ENCODE peak calls at places on chromosomes 16 and 17, in ten cellular contexts. R is NCI-H1092; T is stimulated activated CD4-positive, alpha-beta T cell treated with anti-CD3 and anti-CD28 coated beads, Interleukin-4, amount 100 ng/mL, for 4 hours; K is COR-L47; A is HTR-8/SVneo; V is LHCN-M2; U is RWPE1; Z is cardiac fibroblast; Q is HCEC 1CT; E is activated CD4-positive, alpha-beta T cell treated with anti-CD3 and anti-CD28 coated beads, Interleukin-2, amount 50 U/mL, for 1 hour. X is an unnamed sample.

GRCh38 chr17:39927928-39928867 is 666 bp downstream of the LRRC3C start:
- DNase-seq in V (no peak), U (no peak), A (no peak), R (no peak), Q (no peak), K (no peak), E (no peak), Z (peak), T (no peak), X (no peak)

GRCh38 chr16:57952909-57953308 is 18.0 kb downstream of the CNGB1 start:
- DNase-seq in E (no peak), V (no peak), R (no peak), T (no peak), A (no peak), U (no peak), K (no peak), Z (no peak), Q (no peak), X (no peak)

GRCh38 chr16:2450535-2450934 is 9.4 kb upstream of the TEDC2 start:
- DNase-seq in A (no peak), Z (no peak), T (no peak), E (no peak), R (no peak), U (no peak), Q (no peak), K (no peak), V (no peak), X (no peak)

GRCh38 chr16:67939507-67940435 is 3.1 kb upstream of the PSMB10 start:
- DNase-seq in V (no peak), Z (no peak), U (no peak), E (peak), A (no peak), Q (no peak), T (peak), K (no peak), R (no peak), X (no peak)

GRCh38 chr16:73447850-73448249 is 399.9 kb upstream of the ZFHX3 start:
- DNase-seq in K (no peak), E (no peak), T (no peak), Q (no peak), V (no peak), Z (no peak), R (no peak), A (no peak), U (no peak), X (no peak)

GRCh38 chr16:24635900-24636610 is 93.4 kb upstream of the TNRC6A start:
- DNase-seq in Q (peak), Z (peak), V (peak), K (peak), R (peak), A (peak), T (no peak), E (no peak), U (peak), X (peak)

GRCh38 chr16:67542464-67542863 is 13.8 kb downstream of the RIPOR1 start:
- DNase-seq in U (peak), Q (peak), R (no peak), K (no peak), Z (peak), A (peak), V (peak), T (peak), E (peak), X (peak)

GRCh38 chr17:78896091-78896833 is 6.7 kb downstream of the CEP295NL start:
- DNase-seq in E (no peak), T (no peak), Q (no peak), V (peak), A (no peak), R (no peak), Z (no peak), U (no peak), K (no peak), X (no peak)

GRCh38 chr16:2339521-2340484 is 725 bp downstream of the ABCA3 start:
- DNase-seq in Q (no peak), T (peak), Z (peak), V (no peak), K (peak), U (peak), A (peak), R (peak), E (peak), X (no peak)

GRCh38 chr17:52134641-52135040 is 23.9 kb downstream of the CA10 start:
- DNase-seq in U (no peak), K (no peak), Q (no peak), V (peak), E (no peak), R (no peak), Z (no peak), T (no peak), A (no peak), X (no peak)

GRCh38 chr16:2026461-2027023 is at the start of gene NHERF2:
- DNase-seq in A (no peak), U (peak), V (no peak), E (no peak), Q (no peak), T (no peak), R (no peak), Z (no peak), K (no peak), X (peak)

GRCh38 chr17:73969956-73970355 is 233.5 kb upstream of the RPL38 start:
- DNase-seq in Q (no peak), Z (no peak), U (peak), E (no peak), T (no peak), V (no peak), K (no peak), A (no peak), R (no peak), X (no peak)

GRCh38 chr16:67718668-67719047 is 458 bp downstream of the GFOD2 start:
- DNase-seq in V (peak), Q (no peak), K (no peak), Z (no peak), R (no peak), U (no peak), E (no peak), A (no peak), T (peak), X (no peak)

GRCh38 chr17:17757944-17758343 is 76.7 kb downstream of the RAI1 start:
- DNase-seq in Q (no peak), U (no peak), Z (no peak), R (peak), A (no peak), K (peak), T (no peak), V (no peak), E (no peak), X (no peak)

GRCh38 chr16:72043058-72043457 is 11.2 kb upstream of the HP start:
- DNase-seq in A (no peak), U (no peak), Z (no peak), K (no peak), Q (no peak), E (no peak), T (no peak), V (no peak), R (no peak), X (no peak)

GRCh38 chr17:29086628-29087332 is 43.8 kb downstream of the PIPOX start:
- DNase-seq in U (no peak), T (no peak), Z (no peak), E (no peak), A (no peak), V (no peak), K (peak), R (no peak), Q (no peak), X (no peak)

GRCh38 chr17:40607641-40608040 is 40.0 kb downstream of the SMARCE1 start:
- DNase-seq in E (peak), Q (no peak), T (no peak), K (no peak), Z (no peak), A (no peak), U (no peak), R (no peak), V (no peak), X (no peak)

GRCh38 chr17:3794890-3795757 is 5.9 kb downstream of the ITGAE start:
- DNase-seq in Z (peak), U (no peak), R (no peak), Q (no peak), E (peak), T (no peak), A (no peak), V (no peak), K (no peak), X (peak)

GRCh38 chr17:4480929-4481898 is 17.5 kb upstream of the SPNS2 start:
- DNase-seq in E (no peak), K (no peak), U (no peak), Z (no peak), V (no peak), Q (no peak), A (no peak), T (peak), R (no peak), X (no peak)

GRCh38 chr16:49855822-49856740 is at the start of gene ZNF423:
- DNase-seq in V (no peak), K (no peak), T (no peak), U (no peak), Z (no peak), Q (no peak), R (no peak), E (no peak), A (no peak), X (no peak)

GRCh38 chr17:48374650-48375230 is 55.3 kb downstream of the SKAP1 start:
- DNase-seq in E (peak), T (no peak), U (peak), A (peak), V (no peak), K (peak), Q (no peak), Z (no peak), R (peak), X (no peak)

GRCh38 chr16:72840591-72841381 is 207.1 kb downstream of the ZFHX3 start:
- DNase-seq in E (no peak), T (no peak), Z (peak), K (no peak), V (peak), U (no peak), A (no peak), Q (peak), R (no peak), X (no peak)

GRCh38 chr17:27793168-27793905 is 7.0 kb downstream of the NOS2 start:
- DNase-seq in Z (no peak), R (no peak), T (peak), V (no peak), U (no peak), K (peak), E (no peak), A (peak), Q (no peak), X (no peak)

GRCh38 chr17:74339537-74340195 is 13.6 kb downstream of the KIF19 start:
- DNase-seq in R (peak), A (no peak), V (no peak), Q (no peak), E (no peak), K (no peak), Z (no peak), T (no peak), U (no peak), X (no peak)

GRCh38 chr17:46827274-46827673 is 8.8 kb upstream of the WNT3 start:
- DNase-seq in U (no peak), A (no peak), T (no peak), Z (no peak), Q (no peak), R (no peak), V (no peak), E (no peak), K (no peak), X (no peak)

GRCh38 chr17:81863123-81863675 is 2.9 kb upstream of the P4HB start:
- DNase-seq in R (no peak), E (no peak), Z (no peak), U (no peak), T (no peak), V (no peak), A (no peak), K (no peak), Q (no peak), X (no peak)

GRCh38 chr16:16143038-16143763 is 80.1 kb downstream of the ABCC6 start:
- DNase-seq in E (no peak), Z (no peak), Q (peak), K (no peak), T (no peak), A (peak), U (no peak), V (no peak), R (no peak), X (no peak)

GRCh38 chr16:28321700-28322411 is 29.5 kb downstream of the SBK1 start:
- DNase-seq in Q (no peak), Z (peak), T (peak), V (peak), K (no peak), R (no peak), E (peak), A (peak), U (peak), X (no peak)

GRCh38 chr16:79607587-79607986 is 7.0 kb upstream of the MAF start:
- DNase-seq in K (no peak), Z (peak), U (peak), T (no peak), E (no peak), R (no peak), V (peak), A (no peak), Q (no peak), X (no peak)

GRCh38 chr16:89330177-89330856 is 112.8 kb downstream of the ZNF778 start:
- DNase-seq in Z (peak), K (peak), V (no peak), U (peak), A (peak), R (no peak), T (no peak), E (no peak), Q (no peak), X (no peak)

GRCh38 chr16:9827062-9827752 is 355.0 kb downstream of the GRIN2A start:
- DNase-seq in Q (no peak), Z (no peak), T (no peak), E (no peak), R (no peak), U (no peak), K (no peak), A (no peak), V (no peak), X (no peak)

X was measured in T1000.